ENCODE peak calls at places on chromosome 13, in nine cellular contexts. Y is Calu3; R is omental fat pad; M is IMR-90; G is epithelial cell of esophagus; O is stimulated activated naive B cell treated with anti-CD40 and anti-IgM and Interleukin-4, amounts not matched to agents 10 μg/mL and 1 μg/mL and 100 μg/mL, for 72 hours; U is mammary epithelial cell; V is PC-3; Z is HS-5. L is an unnamed sample.

GRCh38 chr13:47897411-47898050 is 103.5 kb downstream of the SUCLA2 start:
- DNase-seq in Y (no peak), R (no peak), M (peak), G (peak), O (no peak), U (peak), V (peak), Z (no peak), L (no peak)

GRCh38 chr13:113421673-113422270 is 31.5 kb downstream of the ADPRHL1 start:
- DNase-seq in Y (no peak), R (no peak), M (peak), G (no peak), O (no peak), U (no peak), V (no peak), Z (no peak), L (no peak)

GRCh38 chr13:75766636-75767035 is 130.5 kb downstream of the LMO7 start:
- DNase-seq in Y (no peak), R (no peak), M (no peak), G (no peak), O (no peak), U (no peak), V (no peak), Z (no peak), L (no peak)

GRCh38 chr13:102626928-102627327 is 30.1 kb downstream of the TPP2 start:
- DNase-seq in Y (no peak), R (no peak), M (no peak), G (no peak), O (no peak), U (no peak), V (no peak), Z (no peak), L (no peak)

GRCh38 chr13:55190996-55191395 is 1949.7 kb upstream of the PRR20A start:
- DNase-seq in Y (no peak), R (no peak), M (no peak), G (no peak), O (no peak), U (no peak), V (no peak), Z (no peak), L (no peak)

GRCh38 chr13:26991508-26992181 is 180.0 kb downstream of the USP12 start:
- DNase-seq in Y (no peak), R (no peak), M (peak), G (no peak), O (no peak), U (no peak), V (peak), Z (no peak), L (no peak)

GRCh38 chr13:101535192-101535746 is 82.8 kb downstream of the ITGBL1 start:
- DNase-seq in Y (no peak), R (no peak), M (peak), G (no peak), O (no peak), U (no peak), V (peak), Z (no peak), L (no peak)

GRCh38 chr13:21949818-21950429 is 279.1 kb downstream of the FGF9 start:
- DNase-seq in Y (no peak), R (no peak), M (peak), G (no peak), O (no peak), U (no peak), V (no peak), Z (no peak), L (no peak)